ENCODE peak calls at places on chromosomes 11 and 22, in nine cellular contexts. J, G, Z, R, N, P, O, V and L are unnamed samples.
A peak's percentile ranks its signal among the peaks of the same experiment; 100 is the strongest.

GRCh38 chr11:3950996-3951662 is 95.7 kb downstream of the STIM1 start:
- DNase-seq in P (no peak), O (no peak), R (no peak), J (no peak), Z (no peak), V (no peak), N (no peak), G (peak; percentile 74), L (no peak)

GRCh38 chr11:25734592-25735211 is 597.2 kb upstream of the ANO3 start:
- DNase-seq in N (no peak), Z (no peak), J (peak; percentile 58), G (peak; percentile 61), V (no peak), O (peak; percentile 8), P (no peak), R (no peak), L (no peak)

GRCh38 chr11:44047931-44048431 is at the start of gene ACCSL:
- DNase-seq in G (no peak), O (no peak), J (no peak), R (no peak), N (no peak), P (no peak), Z (peak; percentile 61), V (no peak), L (no peak)

GRCh38 chr11:41878158-41878557 is 418.7 kb upstream of the LRRC4C start:
- DNase-seq in R (no peak), P (no peak), G (peak; percentile 25), J (peak; percentile 67), V (no peak), O (no peak), Z (no peak), N (no peak), L (no peak)

GRCh38 chr22:49306632-49306975 is 521.1 kb downstream of the BRD1 start:
- DNase-seq in P (peak; percentile 89), V (no peak), N (no peak), J (no peak), G (no peak), Z (peak; percentile 43), O (no peak), R (no peak), L (no peak)

GRCh38 chr11:111472228-111472627 is 40.0 kb downstream of the BTG4 start:
- DNase-seq in O (no peak), Z (no peak), N (no peak), P (no peak), R (no peak), J (peak; percentile 70), V (no peak), G (no peak), L (no peak)

GRCh38 chr11:93895106-93895862 is 44.9 kb upstream of the VSTM5 start:
- DNase-seq in O (peak; percentile 26), P (no peak), V (peak; percentile 42), G (peak; percentile 75), N (peak; percentile 68), R (no peak), J (peak; percentile 95), Z (no peak), L (no peak)

GRCh38 chr22:44869196-44869595 is 116.8 kb downstream of the ARHGAP8 start:
- DNase-seq in V (no peak), O (no peak), N (no peak), P (no peak), Z (no peak), G (no peak), J (peak; percentile 17), R (no peak), L (no peak)

GRCh38 chr22:23357028-23357427 is 176.7 kb downstream of the BCR start:
- DNase-seq in J (no peak), O (no peak), G (no peak), P (no peak), V (no peak), Z (no peak), N (no peak), R (no peak), L (no peak)

GRCh38 chr11:1604711-1605110 is 3.6 kb downstream of the KRTAP5-3 start:
- DNase-seq in O (no peak), Z (no peak), G (no peak), P (no peak), V (no peak), N (no peak), J (no peak), R (no peak), L (no peak)

GRCh38 chr11:112289588-112290461 is 29.2 kb upstream of the PLET1 start:
- DNase-seq in R (peak; percentile 88), Z (peak; percentile 78), G (peak; percentile 52), V (peak; percentile 60), J (peak; percentile 77), P (peak; percentile 95), N (peak; percentile 34), O (peak; percentile 93), L (peak; percentile 73)

GRCh38 chr22:20272174-20272573 is 4.1 kb upstream of the RTN4R start:
- DNase-seq in G (no peak), V (no peak), N (no peak), Z (no peak), J (no peak), O (no peak), R (no peak), P (no peak), L (no peak)

DNA sequence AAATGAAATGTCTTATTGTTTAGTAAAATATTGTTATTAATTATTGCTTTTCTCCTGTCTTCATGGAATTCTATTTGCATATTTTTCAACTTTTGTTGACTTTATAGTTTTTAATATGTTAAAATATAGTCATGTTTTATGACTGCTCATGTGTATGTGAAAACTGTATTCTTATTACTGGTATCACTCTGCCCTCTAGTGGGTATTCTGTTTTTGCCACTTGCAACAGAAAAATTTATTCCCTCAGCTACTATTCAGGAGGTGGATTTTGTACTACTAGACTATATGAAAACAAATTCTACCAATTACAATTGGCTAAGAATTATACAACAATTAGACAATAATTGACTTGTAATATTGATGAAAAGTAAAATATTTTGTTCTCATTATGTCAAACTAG is 45.0 kb downstream of the OR4C6 start:
- DNase-seq in G (peak; percentile 57), J (peak; percentile 76), N (no peak), Z (no peak), O (no peak), P (no peak), V (peak; percentile 4), R (no peak), L (no peak)
- TF ChIP-seq CTCF in G (peak; percentile 60), J (peak; percentile 92), N (peak; percentile 44), Z (peak; percentile 62), O (peak; percentile 42), P (peak; percentile 84), V (peak; percentile 56), R (peak; percentile 40), L (no peak)

DNA sequence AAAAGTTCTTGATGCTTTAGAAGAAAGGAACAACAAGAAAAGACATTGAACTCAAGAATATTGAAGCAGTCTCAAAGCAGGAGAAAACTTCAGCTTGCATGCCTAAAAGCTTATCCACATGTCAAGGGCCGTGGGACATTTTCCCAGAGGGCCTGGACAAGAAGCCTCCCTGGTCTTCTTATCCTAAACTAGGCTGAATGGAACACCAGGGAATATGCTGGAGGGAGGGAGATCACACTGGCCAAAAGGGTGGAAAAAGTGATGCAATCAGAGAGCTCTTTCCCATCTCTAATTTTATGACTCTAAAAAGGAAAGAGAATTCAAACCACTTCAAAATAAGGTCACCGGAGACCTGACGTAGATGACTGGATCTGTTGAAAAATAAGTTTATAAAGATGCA is 107.2 kb downstream of the MPPED2 start:
- DNase-seq in J (no peak), V (no peak), Z (no peak), G (no peak), P (no peak), R (peak; percentile 44), N (no peak), O (no peak), L (no peak)
- TF ChIP-seq CTCF in J (no peak), V (no peak), Z (no peak), G (no peak), P (no peak), R (no peak), N (no peak), O (no peak), L (no peak)

DNA sequence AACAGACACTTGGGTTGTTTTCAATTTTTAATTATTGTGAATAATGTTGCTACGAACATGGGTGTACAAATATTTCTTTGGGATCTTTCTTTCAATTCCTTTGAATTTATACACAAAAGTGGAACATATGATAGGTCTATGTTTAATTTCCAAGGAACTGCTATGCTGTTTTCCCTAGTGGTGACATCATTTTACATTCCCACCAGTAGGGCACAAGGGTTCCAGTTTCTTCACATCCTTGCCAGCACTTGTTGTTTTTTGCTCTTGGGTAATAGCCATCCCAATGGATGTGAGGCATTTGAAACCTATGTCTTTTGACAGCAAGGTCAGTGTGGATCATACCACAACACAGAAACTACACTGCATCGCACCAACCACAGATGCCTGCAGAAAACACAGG is 41.8 kb upstream of the SCN3B start:
- DNase-seq in V (peak; percentile 37), O (no peak), J (no peak), G (no peak), N (no peak), P (no peak), R (no peak), Z (no peak), L (no peak)
- TF ChIP-seq CTCF in V (no peak), O (no peak), J (peak; percentile 24), G (peak; percentile 4), N (no peak), P (peak; percentile 27), R (no peak), Z (no peak), L (no peak)

DNA sequence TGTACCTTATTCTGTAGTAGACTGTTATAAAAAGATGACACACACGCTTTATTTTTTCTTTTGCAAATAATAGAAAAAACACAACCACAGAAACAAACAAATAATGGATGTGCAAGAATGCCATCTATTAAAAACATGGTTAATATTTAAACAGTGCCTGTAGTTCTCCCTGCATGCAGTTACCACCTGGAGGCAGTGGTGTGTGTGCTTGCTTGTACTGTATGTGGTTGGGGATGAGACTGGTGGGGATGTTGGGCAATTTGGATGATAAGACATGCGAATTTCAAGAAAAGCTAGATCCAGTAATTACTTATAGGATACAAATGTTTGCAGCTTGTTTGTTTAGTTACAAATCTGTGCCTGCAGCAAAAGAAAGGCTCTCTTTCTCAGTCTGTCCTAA is 3.6 kb downstream of the C11orf87 start:
- DNase-seq in J (no peak), P (no peak), V (no peak), G (no peak), R (no peak), N (no peak), O (no peak), Z (no peak), L (no peak)
- TF ChIP-seq CTCF in J (no peak), P (peak; percentile 57), V (peak; percentile 11), G (peak; percentile 6), R (no peak), N (no peak), O (no peak), Z (no peak), L (no peak)

DNA sequence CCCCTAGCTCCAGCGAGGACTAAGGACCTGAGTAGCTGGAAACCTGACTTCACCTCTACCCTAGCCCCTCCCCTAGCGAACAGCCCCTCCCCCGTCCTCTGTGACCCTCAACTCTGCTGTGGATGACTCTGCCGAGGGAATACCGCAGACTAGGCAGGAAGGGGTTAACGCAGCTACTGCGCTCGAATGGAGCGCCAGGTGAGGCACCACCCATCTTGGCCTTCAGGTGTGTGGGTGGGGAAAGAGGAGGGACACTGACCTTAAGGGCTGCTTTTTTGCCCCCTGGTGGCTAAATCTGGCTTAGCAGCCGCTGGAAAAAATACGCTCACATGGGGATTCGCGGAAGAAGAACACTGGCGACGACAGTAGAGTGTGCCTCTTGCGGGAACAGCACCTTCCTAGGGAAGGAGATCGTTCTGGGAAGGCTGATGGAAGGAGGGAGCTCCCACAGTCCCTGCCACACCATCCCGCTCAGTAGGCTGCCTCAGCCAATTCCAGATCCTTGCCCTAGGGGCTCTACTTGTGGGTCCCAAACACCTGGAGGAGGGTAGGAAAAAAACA is 4.5 kb upstream of the BCL9L start:
- DNase-seq in Z (peak; percentile 89), V (no peak), G (peak; percentile 80), R (peak; percentile 77), J (peak; percentile 100), P (no peak), N (no peak), O (peak; percentile 89), L (peak; percentile 84)
- TF ChIP-seq CTCF in Z (peak; percentile 98), V (peak; percentile 81), G (peak; percentile 94), R (peak; percentile 93), J (peak; percentile 95), P (peak; percentile 96), N (peak; percentile 93), O (peak; percentile 87), L (peak; percentile 90)